ENCODE peak calls at places on chromosomes 5 and 9, in six cellular contexts. A is kidney, M is PC-9, L is heart right ventricle, G is tibial artery, H is adrenal gland. O is an unnamed sample.

GRCh38 chr9:128845186-128845931 is 15.8 kb upstream of the SPOUT1 start:
- DNase-seq in M (no peak), H (no peak), A (peak; percentile 64), L (no peak), G (no peak), O (no peak)

GRCh38 chr5:133397986-133398645 is 214.2 kb downstream of the FSTL4 start:
- DNase-seq in A (no peak), L (no peak), M (no peak), G (no peak), H (peak; percentile 17), O (no peak)

GRCh38 chr9:89841456-89841855 is 236.6 kb downstream of the GADD45G start:
- DNase-seq in L (no peak), M (no peak), G (no peak), H (peak; percentile 21), A (no peak), O (no peak)

GRCh38 chr5:169875091-169875727 is 105.1 kb downstream of the INSYN2B start:
- DNase-seq in L (no peak), H (peak; percentile 61), G (no peak), M (no peak), A (no peak), O (no peak)

GRCh38 chr5:15585826-15586591 is 86.0 kb downstream of the FBXL7 start:
- DNase-seq in G (no peak), L (no peak), H (no peak), M (no peak), A (no peak), O (no peak)

GRCh38 chr5:142900926-142901325 is 130.7 kb downstream of the ARHGAP26 start:
- DNase-seq in L (no peak), M (peak; percentile 83), G (no peak), H (no peak), A (no peak), O (no peak)

GRCh38 chr9:78985084-78985738 is 586.6 kb upstream of the TLE4 start:
- DNase-seq in H (no peak), M (no peak), G (no peak), A (no peak), L (no peak), O (no peak)

GRCh38 chr9:137294684-137295312 is 7.3 kb downstream of the NRARP start:
- DNase-seq in H (no peak), M (no peak), L (peak; percentile 24), A (peak; percentile 76), G (no peak), O (no peak)

GRCh38 chr5:80364892-80365291 is 43.0 kb upstream of the ZFYVE16 start:
- DNase-seq in H (no peak), M (no peak), L (no peak), A (no peak), G (no peak), O (no peak)

GRCh38 chr9:69085523-69086283 is 50.2 kb downstream of the FXN start:
- DNase-seq in M (no peak), G (no peak), A (no peak), L (no peak), H (no peak), O (no peak)

GRCh38 chr9:100914266-100914665 is 114.3 kb upstream of the PLPPR1 start:
- DNase-seq in A (no peak), M (no peak), G (no peak), H (no peak), L (no peak), O (no peak)

GRCh38 chr5:7073666-7074065 is 322.3 kb upstream of the ADCY2 start:
- DNase-seq in A (no peak), H (no peak), G (no peak), M (no peak), L (no peak), O (no peak)

GRCh38 chr5:74801197-74801596 is 34.1 kb downstream of the NSA2 start:
- DNase-seq in H (no peak), A (no peak), M (no peak), L (no peak), G (no peak), O (no peak)

GRCh38 chr5:50786073-50786472 is 119.6 kb downstream of the PARP8 start:
- DNase-seq in A (no peak), G (no peak), H (no peak), M (peak; percentile 36), L (no peak), O (no peak)

GRCh38 chr9:21974542-21975409 is 19.4 kb downstream of the CDKN2A start:
- DNase-seq in H (peak; percentile 70), G (no peak), L (no peak), A (peak; percentile 78), M (peak; percentile 72), O (no peak)

GRCh38 chr5:160020969-160021368 is 12.0 kb downstream of the TTC1 start:
- DNase-seq in G (no peak), L (no peak), A (no peak), M (no peak), H (no peak), O (no peak)

GRCh38 chr5:69416180-69416579 is 1.3 kb downstream of the MARVELD2 start:
- DNase-seq in L (no peak), G (no peak), M (no peak), A (no peak), H (no peak), O (no peak)

GRCh38 chr5:119410448-119411170 is 41.7 kb upstream of the HSD17B4 start:
- DNase-seq in A (no peak), G (no peak), H (no peak), L (no peak), M (no peak), O (no peak)

GRCh38 chr5:54753034-54753433 is 232.4 kb downstream of the ESM1 start:
- DNase-seq in M (no peak), H (peak; percentile 56), G (no peak), L (no peak), A (no peak), O (no peak)

GRCh38 chr5:124057161-124057814 is 545.3 kb downstream of the CSNK1G3 start:
- DNase-seq in H (no peak), A (no peak), L (peak; percentile 11), M (peak; percentile 83), G (peak; percentile 61), O (no peak)

GRCh38 chr9:33290994-33291397 is 680 bp downstream of the NFX1 start:
- DNase-seq in L (no peak), M (peak; percentile 72), A (no peak), G (no peak), H (no peak), O (no peak)

DNA sequence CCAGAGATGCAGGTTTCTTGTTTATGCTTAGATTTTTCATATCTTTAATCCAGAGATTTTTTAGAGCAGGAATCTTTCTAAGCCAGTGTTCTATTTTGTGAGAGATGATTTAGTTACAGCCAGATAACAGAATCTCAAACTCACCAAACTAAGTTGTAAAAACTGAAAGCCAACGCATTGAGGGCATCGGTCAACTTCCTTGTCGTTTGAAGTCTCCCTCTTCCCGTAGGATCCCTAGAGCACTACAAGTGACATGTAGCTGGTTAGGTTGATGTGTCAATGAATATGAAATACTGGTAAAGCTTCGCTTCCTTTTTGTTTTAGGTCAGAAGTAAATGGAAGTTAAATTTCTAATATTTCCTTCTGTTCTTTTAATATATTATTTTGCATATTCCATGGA is 139.6 kb downstream of the YIPF5 start:
- DNase-seq in L (no peak), A (no peak), H (no peak), M (no peak), G (no peak), O (no peak)
- H3K9me3 ChIP-seq in L (no peaks in the 10 kb centered on the region), A (no peaks in the 10 kb centered on the region), H (no peaks in the 10 kb centered on the region), M (no peaks in the 10 kb centered on the region), G (no peaks in the 10 kb centered on the region), O (no peaks in the 10 kb centered on the region)

GRCh38 chr5:111681791-111682190 is 75.2 kb downstream of the NREP start:
- DNase-seq in M (no peak), H (no peak), A (no peak), L (no peak), G (no peak), O (no peak)

GRCh38 chr5:111680737-111681413 is 76.1 kb downstream of the NREP start:
- DNase-seq in L (peak; percentile 14), H (peak; percentile 86), M (peak; percentile 66), G (peak; percentile 79), A (no peak), O (peak; percentile 32)

GRCh38 chr5:111689576-111689975 is 67.4 kb downstream of the NREP start:
- DNase-seq in G (no peak), M (no peak), L (no peak), A (no peak), H (no peak), O (no peak)

GRCh38 chr5:111681414-111681790 is 75.6 kb downstream of the NREP start:
- DNase-seq in L (no peak), A (no peak), G (no peak), H (no peak), M (no peak), O (no peak)

GRCh38 chr5:111685969-111686368 is 71.0 kb downstream of the NREP start:
- DNase-seq in H (no peak), M (no peak), G (no peak), A (no peak), L (no peak), O (no peak)
- TF ChIP-seq CTCF in H (no peak), M (no peak), G (no peak), A (peak; percentile 28), L (no peak), O (no peak)

GRCh38 chr5:173911623-173912022 is 23.5 kb downstream of the CPEB4 start:
- DNase-seq in A (no peak), H (no peak), G (no peak), M (no peak), L (no peak), O (no peak)

GRCh38 chr5:173913686-173914321 is 25.7 kb downstream of the CPEB4 start:
- DNase-seq in L (no peak), H (no peak), A (no peak), G (no peak), M (no peak), O (no peak)

GRCh38 chr5:173917788-173918786 is 29.9 kb downstream of the CPEB4 start:
- DNase-seq in G (peak; percentile 76), M (peak; percentile 76), H (no peak), A (peak; percentile 73), L (peak; percentile 34), O (no peak)

GRCh38 chr5:173916233-173916632 is 28.1 kb downstream of the CPEB4 start:
- DNase-seq in M (no peak), A (no peak), G (no peak), H (no peak), L (no peak), O (no peak)

DNA sequence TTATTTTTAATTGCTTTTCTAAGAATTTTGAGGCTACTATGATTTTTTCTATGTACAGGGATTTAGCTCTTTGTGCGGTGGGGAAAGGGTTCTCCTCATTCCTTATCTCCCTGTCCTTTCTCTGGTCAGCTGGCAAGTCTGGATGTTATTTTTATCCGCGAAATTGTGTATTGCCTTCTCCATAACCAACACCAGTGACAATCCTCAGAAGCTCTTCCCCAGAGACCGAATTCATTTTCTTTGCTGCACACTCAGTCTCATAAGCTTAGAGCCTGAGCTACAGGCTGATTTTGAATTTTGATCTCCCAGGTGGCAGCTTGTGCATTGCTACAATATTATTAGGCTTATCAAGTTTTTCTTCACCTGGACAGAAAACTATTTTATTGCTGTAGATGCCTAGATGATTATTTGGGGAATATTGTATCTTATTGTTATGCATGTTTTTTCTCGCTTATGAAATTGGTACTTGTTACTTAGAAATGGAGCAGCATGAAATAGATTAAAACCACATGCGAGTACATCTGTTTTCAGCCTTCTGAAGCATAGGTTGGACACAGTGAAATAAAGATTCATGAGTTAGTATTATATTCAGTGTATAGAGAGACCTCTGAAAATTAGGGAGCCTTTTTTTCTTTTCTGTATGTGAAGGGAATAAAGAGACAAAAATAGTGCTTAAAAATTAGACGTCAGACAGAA is 27.3 kb downstream of the CPEB4 start:
- DNase-seq in L (no peak), M (no peak), H (no peak), G (no peak), A (no peak), O (no peak)
- H3K27ac ChIP-seq in L (peak overlapping the region; percentile 68), M (no peak overlapping the region), H (peak overlapping the region; percentile 36), G (no peak overlapping the region), A (no peak overlapping the region), O (no peak overlapping the region)

GRCh38 chr5:78178356-78178755 is 116.1 kb downstream of the AP3B1 start:
- DNase-seq in L (no peak), M (no peak), A (no peak), H (no peak), G (no peak), O (no peak)
- H3K9me3 ChIP-seq in L (no peaks in the 10 kb centered on the region), M (no peaks in the 10 kb centered on the region), A (no peaks in the 10 kb centered on the region), H (no peaks in the 10 kb centered on the region), G (no peaks in the 10 kb centered on the region), O (no peaks in the 10 kb centered on the region)

O was measured in thoracic aorta.